ENCODE peak calls at places on chromosomes 4 and X, in seven cellular contexts. F is RWPE1, X is hepatocyte, N is ascending aorta, I is right cardiac atrium, S is lung, E is IMR-90. H is an unnamed sample.

GRCh38 chr4:178347091-178347490 is 904.9 kb upstream of the AGA start:
- DNase-seq in N (no peak), S (no peak), X (no peak), F (no peak), E (no peak), I (no peak), H (no peak)

GRCh38 chr4:41977709-41978108 is 3.8 kb upstream of the DCAF4L1 start:
- DNase-seq in F (no peak), N (no peak), X (no peak), S (no peak), I (no peak), E (peak; percentile 57), H (no peak)

GRCh38 chrX:43627147-43627546 is 29.0 kb upstream of the MAOA start:
- DNase-seq in I (no peak), X (no peak), E (no peak), N (no peak), F (no peak), S (no peak), H (no peak)

GRCh38 chr4:76585897-76586360 is 150.9 kb downstream of the SHROOM3 start:
- DNase-seq in S (peak; percentile 89), N (peak; percentile 55), I (peak; percentile 71), E (no peak), F (peak; percentile 20), X (peak; percentile 93), H (no peak)

GRCh38 chr4:8350326-8350725 is 80.8 kb downstream of the HTRA3 start:
- DNase-seq in N (no peak), E (no peak), I (no peak), X (no peak), F (no peak), S (no peak), H (no peak)

GRCh38 chr4:55926610-55927009 is 22.1 kb upstream of the CEP135 start:
- DNase-seq in F (no peak), S (no peak), I (no peak), N (no peak), X (no peak), E (no peak), H (no peak)

GRCh38 chr4:97653701-97654100 is 489.6 kb downstream of the STPG2 start:
- DNase-seq in F (no peak), E (no peak), N (no peak), S (no peak), I (no peak), X (no peak), H (no peak)

GRCh38 chrX:46681849-46682248 is 77.1 kb downstream of the SLC9A7 start:
- DNase-seq in E (peak; percentile 40), S (no peak), F (no peak), X (no peak), I (no peak), N (no peak), H (no peak)

GRCh38 chr4:112214397-112215264 is 17.0 kb upstream of the AP1AR start:
- DNase-seq in I (no peak), F (peak; percentile 46), S (no peak), X (peak; percentile 34), E (peak; percentile 27), N (no peak), H (peak; percentile 68)

GRCh38 chrX:149286940-149287349 is 218.2 kb downstream of the IDS start:
- DNase-seq in S (peak; percentile 41), I (no peak), F (peak; percentile 26), X (peak; percentile 58), N (no peak), E (peak; percentile 31), H (peak; percentile 12)

GRCh38 chr4:168558587-168558986 is 61.7 kb downstream of the PALLD start:
- DNase-seq in F (peak; percentile 37), N (no peak), I (no peak), E (peak; percentile 60), X (no peak), S (no peak), H (no peak)

GRCh38 chrX:118528089-118528753 is 32.6 kb downstream of the DOCK11 start:
- DNase-seq in X (no peak), S (no peak), F (no peak), N (no peak), I (no peak), E (no peak), H (no peak)

GRCh38 chrX:19682712-19683331 is 167.5 kb upstream of the MAP3K15 start:
- DNase-seq in S (peak; percentile 34), X (peak; percentile 53), I (peak; percentile 69), F (no peak), N (peak; percentile 43), E (peak; percentile 94), H (peak; percentile 51)

GRCh38 chrX:13005671-13006473 is 31.0 kb downstream of the TMSB4X start:
- DNase-seq in X (no peak), E (peak; percentile 70), I (no peak), N (no peak), S (no peak), F (no peak), H (no peak)

GRCh38 chr4:158906073-158906472 is 137.2 kb downstream of the FNIP2 start:
- DNase-seq in S (no peak), I (no peak), X (no peak), N (no peak), F (no peak), E (no peak), H (no peak)

GRCh38 chrX:150258463-150259430 is 104.4 kb upstream of the MAMLD1 start:
- DNase-seq in I (no peak), F (no peak), S (peak; percentile 21), X (no peak), N (no peak), E (peak; percentile 42), H (no peak)

GRCh38 chr4:6909970-6910339 is 329 bp downstream of the TBC1D14 start:
- DNase-seq in F (no peak), N (no peak), I (no peak), S (no peak), E (no peak), X (peak; percentile 78), H (no peak)
- H3K27ac ChIP-seq in F (peak overlapping the region; percentile 91), N (peak overlapping the region; percentile 50), I (peak overlapping the region; percentile 25), S (peak overlapping the region; percentile 55), E (no peak overlapping the region), X (peak overlapping the region; percentile 100), H (no peak overlapping the region)

GRCh38 chr4:15653864-15654391 is 1.2 kb downstream of the FBXL5 start:
- DNase-seq in F (peak; percentile 42), I (no peak), N (no peak), E (peak; percentile 65), X (peak; percentile 21), S (no peak), H (peak; percentile 52)
- H3K27ac ChIP-seq in F (peak overlapping the region; percentile 93), I (peak overlapping the region; percentile 85), N (peak overlapping the region; percentile 99), E (peak overlapping the region; percentile 97), X (peak overlapping the region; percentile 100), S (peak overlapping the region; percentile 95), H (peak overlapping the region; percentile 98)

GRCh38 chr4:37836838-37837413 is 10.4 kb downstream of the PGM2 start:
- DNase-seq in X (no peak), E (no peak), I (no peak), N (no peak), F (no peak), S (no peak), H (no peak)
- H3K27ac ChIP-seq in X (no peak overlapping the region), E (no peak overlapping the region), I (peak overlapping the region; percentile 30), N (peak overlapping the region; percentile 38), F (peak overlapping the region; percentile 46), S (no peak overlapping the region), H (no peak overlapping the region)

DNA sequence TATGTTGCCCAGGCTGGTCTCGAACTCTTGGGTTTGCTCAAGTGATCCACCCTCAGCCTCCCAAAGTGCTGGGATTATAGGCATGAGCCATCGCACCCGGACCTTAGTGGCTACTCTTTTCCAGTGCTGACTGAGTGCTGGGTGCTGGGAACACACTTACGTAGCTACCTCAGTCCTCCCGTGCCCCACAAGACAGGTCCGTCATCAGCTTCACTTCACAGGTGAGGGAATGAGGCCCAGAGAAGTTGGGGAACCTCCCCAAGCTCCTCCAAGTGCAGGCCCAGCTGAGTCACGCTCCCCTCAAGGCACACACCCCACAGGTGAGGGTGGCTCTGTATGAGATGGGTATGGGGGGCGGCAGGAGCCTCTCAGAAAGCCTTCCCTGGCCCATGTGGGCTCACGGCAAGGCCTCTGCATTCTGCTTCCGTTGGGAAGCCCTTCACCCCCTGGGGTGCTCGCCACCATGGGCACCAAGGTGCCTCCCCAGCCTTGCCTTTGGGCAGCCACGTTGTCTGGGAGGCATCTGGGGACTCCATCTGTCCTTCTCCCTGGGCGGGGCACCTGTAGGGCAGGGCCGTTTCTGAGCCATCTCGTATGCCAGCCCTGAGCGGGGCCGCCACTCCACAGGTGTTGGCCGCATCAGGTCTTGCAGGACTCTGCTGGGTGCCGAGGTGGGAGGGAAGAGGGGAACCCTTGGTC is 28.4 kb downstream of the NSG1 start:
- DNase-seq in X (no peak), F (no peak), S (no peak), E (no peak), I (no peak), N (no peak), H (no peak)
- H3K27ac ChIP-seq in X (no peak overlapping the region), F (no peak overlapping the region), S (no peak overlapping the region), E (no peak overlapping the region), I (no peak overlapping the region), N (no peak overlapping the region), H (no peak overlapping the region)

DNA sequence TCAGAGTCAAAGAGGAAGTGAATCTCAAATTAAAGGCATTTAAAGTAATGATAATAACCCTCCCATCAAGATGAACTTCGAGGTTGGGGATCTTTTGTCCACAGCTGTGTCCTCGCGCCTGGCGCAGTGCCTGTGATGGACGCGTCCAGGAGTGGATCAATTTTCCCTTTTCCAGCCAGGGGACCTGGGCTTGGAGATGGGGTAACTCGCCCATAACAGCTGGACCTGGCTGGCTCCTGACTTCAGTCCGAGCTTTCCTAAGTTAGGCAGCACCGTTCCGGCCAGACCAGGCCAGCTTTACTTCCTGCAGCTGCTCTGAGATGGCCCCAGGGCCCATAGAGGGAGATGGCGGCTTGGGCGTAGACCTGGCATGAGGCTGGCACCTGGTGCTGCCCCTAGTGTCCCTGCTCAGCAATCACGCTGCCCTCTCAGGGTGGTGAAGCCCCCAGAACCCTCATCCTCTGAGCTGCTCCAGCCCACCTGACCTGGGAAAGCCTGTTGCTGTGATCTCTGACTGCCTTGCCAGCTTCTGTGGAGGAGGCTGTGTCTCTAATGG is 23.9 kb downstream of the ADRA2C start:
- DNase-seq in X (no peak), F (no peak), E (no peak), I (no peak), S (no peak), N (no peak), H (no peak)
- H3K27ac ChIP-seq in X (no peak overlapping the region), F (no peak overlapping the region), E (no peak overlapping the region), I (no peak overlapping the region), S (no peak overlapping the region), N (no peak overlapping the region), H (no peak overlapping the region)